ENCODE peak calls at places on chromosome 20, in four cellular contexts. T, P, C and I are unnamed samples.

GRCh38 chr20:51385941-51386530 is 156.5 kb downstream of the NFATC2 start:
- DNase-seq in T (no peak), P (peak), C (no peak), I (no peak)

GRCh38 chr20:21719592-21720214 is 14.2 kb downstream of the PAX1 start:
- DNase-seq in P (peak), T (no peak), C (peak), I (peak)

GRCh38 chr20:25247666-25248500 is at the start of gene PYGB:
- DNase-seq in T (peak), C (peak), P (peak), I (peak)

GRCh38 chr20:17594443-17594842 is 24.6 kb downstream of the DSTN start:
- DNase-seq in C (no peak), P (no peak), T (peak), I (no peak)

GRCh38 chr20:22312744-22313346 is 271.5 kb downstream of the FOXA2 start:
- DNase-seq in C (peak), T (no peak), P (no peak), I (peak)

GRCh38 chr20:20410678-20411077 is 42.8 kb downstream of the INSM1 start:
- DNase-seq in C (peak), P (no peak), T (peak), I (peak)

GRCh38 chr20:62632575-62632974 is 9.7 kb upstream of the SLCO4A1 start:
- DNase-seq in P (no peak), T (no peak), C (no peak), I (no peak)

GRCh38 chr20:39800548-39800947 is 838.4 kb downstream of the DHX35 start:
- DNase-seq in T (no peak), C (no peak), P (no peak), I (no peak)

GRCh38 chr20:50804453-50805348 is 9.8 kb downstream of the BCAS4 start:
- DNase-seq in C (no peak), T (no peak), P (no peak), I (no peak)

GRCh38 chr20:982754-983153 is 19.4 kb downstream of the RSPO4 start:
- DNase-seq in P (no peak), T (no peak), C (no peak), I (no peak)

GRCh38 chr20:8583209-8584106 is 451.4 kb downstream of the PLCB1 start:
- DNase-seq in P (no peak), C (no peak), T (no peak), I (no peak)

GRCh38 chr20:380763-381580 is 412 bp downstream of the TRIB3 start:
- DNase-seq in C (peak), P (peak), T (no peak), I (peak)

GRCh38 chr20:48703107-48703506 is 124.7 kb downstream of the PREX1 start:
- DNase-seq in C (no peak), P (no peak), T (peak), I (no peak)

GRCh38 chr20:50310673-50311051 is 120.0 kb downstream of the CEBPB start:
- DNase-seq in P (no peak), C (no peak), T (no peak), I (no peak)

GRCh38 chr20:21272279-21272678 is 30.9 kb upstream of the XRN2 start:
- DNase-seq in P (no peak), C (no peak), T (no peak), I (no peak)

GRCh38 chr20:14764511-14765369 is 427.3 kb upstream of the FLRT3 start:
- DNase-seq in T (no peak), C (no peak), P (no peak), I (no peak)

GRCh38 chr20:59483481-59483880 is 120.9 kb upstream of the PHACTR3 start:
- DNase-seq in P (no peak), T (no peak), C (no peak), I (no peak)

GRCh38 chr20:19045366-19045765 is 167.1 kb upstream of the SLC24A3 start:
- DNase-seq in T (no peak), C (no peak), P (no peak), I (no peak)

GRCh38 chr20:25052255-25053206 is 5.4 kb downstream of the ACSS1 start:
- DNase-seq in T (no peak), P (no peak), C (no peak), I (no peak)

GRCh38 chr20:9377007-9377406 is 137.4 kb upstream of the LAMP5 start:
- DNase-seq in C (no peak), P (no peak), T (no peak), I (no peak)

GRCh38 chr20:16434087-16434664 is 139.1 kb downstream of the KIF16B start:
- DNase-seq in T (no peak), P (peak), C (peak), I (no peak)

GRCh38 chr20:11379257-11380011 is 538.3 kb upstream of the BTBD3 start:
- DNase-seq in C (no peak), T (no peak), P (no peak), I (no peak)

GRCh38 chr20:3233131-3233990 is 5.6 kb downstream of the SLC4A11 start:
- DNase-seq in C (no peak), T (no peak), P (no peak), I (no peak)

GRCh38 chr20:59938221-59938620 is 1.9 kb downstream of the PPP1R3D start:
- DNase-seq in P (no peak), T (no peak), C (no peak), I (no peak)

GRCh38 chr20:10337291-10337690 is 96.7 kb downstream of the MKKS start:
- DNase-seq in T (no peak), P (no peak), C (no peak), I (no peak)

GRCh38 chr20:1568166-1568490 is 10.6 kb upstream of the SIRPD start:
- DNase-seq in T (no peak), P (no peak), C (no peak), I (no peak)

GRCh38 chr20:33233129-33233774 is 2.5 kb upstream of the BPIFA1 start:
- DNase-seq in P (no peak), T (no peak), C (no peak), I (no peak)

GRCh38 chr20:17626217-17627007 is 55.6 kb downstream of the RRBP1 start:
- DNase-seq in T (no peak), P (no peak), C (no peak), I (no peak)

GRCh38 chr20:45833030-45833882 is at the start of gene SNX21:
- DNase-seq in C (peak), T (no peak), P (no peak), I (peak)

GRCh38 chr20:23379772-23380171 is 17.8 kb downstream of the GZF1 start:
- DNase-seq in P (no peak), C (no peak), T (no peak), I (no peak)

GRCh38 chr20:33490023-33490933 is at the start of gene CBFA2T2:
- DNase-seq in T (peak), C (no peak), P (no peak), I (no peak)

GRCh38 chr20:53748821-53749402 is 155.3 kb upstream of the ZNF217 start:
- DNase-seq in C (no peak), P (no peak), T (no peak), I (no peak)

GRCh38 chr20:64032706-64033624 is 3.0 kb upstream of the C20orf204 start:
- DNase-seq in T (no peak), C (no peak), P (no peak), I (no peak)

GRCh38 chr20:40160151-40160550 is 528.9 kb downstream of the MAFB start:
- DNase-seq in C (peak), P (no peak), T (no peak), I (no peak)

GRCh38 chr20:51220293-51220706 is 197.4 kb upstream of the KCNG1 start:
- DNase-seq in P (peak), C (no peak), T (no peak), I (no peak)

GRCh38 chr20:53070224-53070623 is 98.1 kb downstream of the TSHZ2 start:
- DNase-seq in P (no peak), C (no peak), T (no peak), I (no peak)

GRCh38 chr20:17587148-17587547 is 17.3 kb downstream of the DSTN start:
- DNase-seq in T (no peak), P (no peak), C (no peak), I (no peak)

GRCh38 chr20:58538752-58539151 is 23.6 kb upstream of the APCDD1L start:
- DNase-seq in C (no peak), T (no peak), P (no peak), I (no peak)